ENCODE peak calls at places on chromosomes 12 and 14, in four cellular contexts. One of them, this sample, is unnamed.

GRCh38 chr14:32560213-32560857 is 231.2 kb downstream of the AKAP6 start:
- DNase-seq in fibroblast of mammary gland: peak
- DNase-seq in prostate gland: peak
- DNase-seq in ELR: peak
- DNase-seq in this sample: peak

GRCh38 chr14:101101456-101102056 is 198.0 kb upstream of the RTL1 start:
- DNase-seq in fibroblast of mammary gland: no peak
- DNase-seq in prostate gland: no peak
- DNase-seq in ELR: no peak
- DNase-seq in this sample: no peak

GRCh38 chr12:50106907-50107306 is 3.1 kb downstream of the GPD1 start:
- DNase-seq in fibroblast of mammary gland: no peak
- DNase-seq in prostate gland: no peak
- DNase-seq in ELR: no peak
- DNase-seq in this sample: no peak

GRCh38 chr12:52268212-52268611 is 6.2 kb upstream of the KRT86 start:
- DNase-seq in fibroblast of mammary gland: no peak
- DNase-seq in prostate gland: no peak
- DNase-seq in ELR: peak
- DNase-seq in this sample: no peak

GRCh38 chr14:69002069-69002468 is 23.0 kb upstream of the ACTN1 start:
- DNase-seq in fibroblast of mammary gland: peak
- DNase-seq in prostate gland: peak
- DNase-seq in ELR: peak
- DNase-seq in this sample: no peak

GRCh38 chr12:34399631-34400422 is 377.5 kb downstream of the ALG10 start:
- DNase-seq in fibroblast of mammary gland: no peak
- DNase-seq in prostate gland: peak
- DNase-seq in ELR: no peak
- DNase-seq in this sample: no peak

GRCh38 chr12:74985293-74985985 is 224.2 kb downstream of the KCNC2 start:
- DNase-seq in fibroblast of mammary gland: no peak
- DNase-seq in prostate gland: no peak
- DNase-seq in ELR: no peak
- DNase-seq in this sample: no peak

GRCh38 chr12:63318933-63319332 is 167.9 kb upstream of the AVPR1A start:
- DNase-seq in fibroblast of mammary gland: no peak
- DNase-seq in prostate gland: no peak
- DNase-seq in ELR: no peak
- DNase-seq in this sample: no peak

GRCh38 chr12:42372154-42372791 is 46.3 kb downstream of the PPHLN1 start:
- DNase-seq in fibroblast of mammary gland: peak
- DNase-seq in prostate gland: no peak
- DNase-seq in ELR: peak
- DNase-seq in this sample: no peak

GRCh38 chr12:89969098-89969497 is 260.5 kb upstream of the ATP2B1 start:
- DNase-seq in fibroblast of mammary gland: no peak
- DNase-seq in prostate gland: no peak
- DNase-seq in ELR: no peak
- DNase-seq in this sample: peak

GRCh38 chr14:92551066-92551841 is 37.7 kb downstream of the RIN3 start:
- DNase-seq in fibroblast of mammary gland: no peak
- DNase-seq in prostate gland: no peak
- DNase-seq in ELR: no peak
- DNase-seq in this sample: no peak

GRCh38 chr14:35121026-35121886 is 534 bp downstream of the PPP2R3C start:
- DNase-seq in fibroblast of mammary gland: peak
- DNase-seq in prostate gland: no peak
- DNase-seq in ELR: peak
- DNase-seq in this sample: no peak

GRCh38 chr14:100761481-100761880 is 34.8 kb downstream of the DLK1 start:
- DNase-seq in fibroblast of mammary gland: peak
- DNase-seq in prostate gland: no peak
- DNase-seq in ELR: peak
- DNase-seq in this sample: peak

GRCh38 chr12:24418157-24418556 is 468.7 kb upstream of the SOX5 start:
- DNase-seq in fibroblast of mammary gland: peak
- DNase-seq in prostate gland: no peak
- DNase-seq in ELR: no peak
- DNase-seq in this sample: no peak

GRCh38 chr14:100734031-100734990 is 7.6 kb downstream of the DLK1 start:
- DNase-seq in fibroblast of mammary gland: no peak
- DNase-seq in prostate gland: no peak
- DNase-seq in ELR: no peak
- DNase-seq in this sample: no peak

GRCh38 chr12:64894827-64895475 is 70.5 kb downstream of the TBC1D30 start:
- DNase-seq in fibroblast of mammary gland: peak
- DNase-seq in prostate gland: no peak
- DNase-seq in ELR: peak
- DNase-seq in this sample: no peak

GRCh38 chr14:46306267-46306666 is 345.3 kb downstream of the RPL10L start:
- DNase-seq in fibroblast of mammary gland: no peak
- DNase-seq in prostate gland: no peak
- DNase-seq in ELR: no peak
- DNase-seq in this sample: no peak

GRCh38 chr12:89092297-89092696 is 260.0 kb downstream of the DUSP6 start:
- DNase-seq in fibroblast of mammary gland: no peak
- DNase-seq in prostate gland: no peak
- DNase-seq in ELR: no peak
- DNase-seq in this sample: no peak

GRCh38 chr14:68426661-68427549 is 366.0 kb downstream of the ZFP36L1 start:
- DNase-seq in fibroblast of mammary gland: no peak
- DNase-seq in prostate gland: no peak
- DNase-seq in ELR: no peak
- DNase-seq in this sample: no peak

GRCh38 chr14:30608533-30609006 is 13.5 kb upstream of the SCFD1 start:
- DNase-seq in fibroblast of mammary gland: peak
- DNase-seq in prostate gland: no peak
- DNase-seq in ELR: peak
- DNase-seq in this sample: peak

GRCh38 chr12:53347905-53348304 is 11.8 kb upstream of the SP7 start:
- DNase-seq in fibroblast of mammary gland: no peak
- DNase-seq in prostate gland: no peak
- DNase-seq in ELR: no peak
- DNase-seq in this sample: no peak

GRCh38 chr12:74732801-74733200 is 195.2 kb downstream of the ATXN7L3B start:
- DNase-seq in fibroblast of mammary gland: no peak
- DNase-seq in prostate gland: no peak
- DNase-seq in ELR: no peak
- DNase-seq in this sample: no peak

GRCh38 chr14:21268612-21269251 is 510 bp downstream of the HNRNPC start:
- DNase-seq in fibroblast of mammary gland: peak
- DNase-seq in prostate gland: peak
- DNase-seq in ELR: peak
- DNase-seq in this sample: peak

GRCh38 chr12:97335093-97335492 is 127.5 kb upstream of the RMST start:
- DNase-seq in fibroblast of mammary gland: no peak
- DNase-seq in prostate gland: no peak
- DNase-seq in ELR: no peak
- DNase-seq in this sample: no peak

GRCh38 chr12:57452937-57453509 is 2.1 kb upstream of the INHBE start:
- DNase-seq in fibroblast of mammary gland: peak
- DNase-seq in prostate gland: peak
- DNase-seq in ELR: peak
- DNase-seq in this sample: no peak

GRCh38 chr12:107929436-107929835 is 154.9 kb downstream of the ASCL4 start:
- DNase-seq in fibroblast of mammary gland: peak
- DNase-seq in prostate gland: no peak
- DNase-seq in ELR: peak
- DNase-seq in this sample: no peak

GRCh38 chr12:53174881-53175491 is 5.5 kb upstream of the ZNF740 start:
- DNase-seq in fibroblast of mammary gland: peak
- DNase-seq in prostate gland: peak
- DNase-seq in ELR: peak
- DNase-seq in this sample: no peak

GRCh38 chr14:99349721-99350495 is 77.9 kb upstream of the BCL11B start:
- DNase-seq in fibroblast of mammary gland: no peak
- DNase-seq in prostate gland: no peak
- DNase-seq in ELR: no peak
- DNase-seq in this sample: no peak

GRCh38 chr12:47843226-47843980 is 23.7 kb upstream of the HDAC7 start:
- DNase-seq in fibroblast of mammary gland: no peak
- DNase-seq in prostate gland: no peak
- DNase-seq in ELR: no peak
- DNase-seq in this sample: no peak

GRCh38 chr14:99077076-99077843 is 194.7 kb downstream of the BCL11B start:
- DNase-seq in fibroblast of mammary gland: no peak
- DNase-seq in prostate gland: no peak
- DNase-seq in ELR: no peak
- DNase-seq in this sample: no peak

GRCh38 chr14:38210168-38210567 is 2.5 kb downstream of the SSTR1 start:
- DNase-seq in fibroblast of mammary gland: peak
- DNase-seq in prostate gland: no peak
- DNase-seq in ELR: peak
- DNase-seq in this sample: no peak

GRCh38 chr12:85794551-85794950 is 41.7 kb downstream of the RASSF9 start:
- DNase-seq in fibroblast of mammary gland: peak
- DNase-seq in prostate gland: no peak
- DNase-seq in ELR: peak
- DNase-seq in this sample: peak

GRCh38 chr14:89465894-89466293 is 48.9 kb upstream of the FOXN3 start:
- DNase-seq in fibroblast of mammary gland: no peak
- DNase-seq in prostate gland: no peak
- DNase-seq in ELR: no peak
- DNase-seq in this sample: no peak

GRCh38 chr14:100864960-100865681 is 38.4 kb downstream of the RTL1 start:
- DNase-seq in fibroblast of mammary gland: peak
- DNase-seq in prostate gland: no peak
- DNase-seq in ELR: no peak
- DNase-seq in this sample: no peak

GRCh38 chr12:7645395-7646177 is 20.1 kb downstream of the APOBEC1 start:
- DNase-seq in fibroblast of mammary gland: peak
- DNase-seq in prostate gland: no peak
- DNase-seq in ELR: peak
- DNase-seq in this sample: no peak

GRCh38 chr14:93688239-93688666 is 100.0 kb downstream of the PRIMA1 start:
- DNase-seq in fibroblast of mammary gland: no peak
- DNase-seq in prostate gland: no peak
- DNase-seq in ELR: no peak
- DNase-seq in this sample: no peak

GRCh38 chr12:46678441-46678840 is 147.4 kb downstream of the SLC38A4 start:
- DNase-seq in fibroblast of mammary gland: no peak
- DNase-seq in prostate gland: peak
- DNase-seq in ELR: no peak
- DNase-seq in this sample: no peak